ENCODE peak calls at places on chromosomes 11 and 22, in ten cellular contexts. K is astrocyte; H is SJSA1; J is CD8-positive, alpha-beta T cell; L is colonic mucosa; U is breast epithelium; Y is body of pancreas; Z is heart left ventricle; N is GM23248; E is thoracic aorta. F is an unnamed sample.
A peak's percentile ranks its signal among the peaks of the same experiment; 100 is the strongest.

GRCh38 chr11:8015753-8016239 is 28.7 kb downstream of the EIF3F start:
- DNase-seq in K (peak; percentile 72), H (no peak), J (no peak), L (peak; percentile 5), U (no peak), Y (no peak), Z (no peak), N (peak; percentile 76), E (no peak), F (no peak)

GRCh38 chr22:11627436-11627797 is 3900.6 kb upstream of the OR11H1 start:
- DNase-seq in K (no peak), H (no peak), J (no peak), L (no peak), U (no peak), Y (no peak), Z (peak; percentile 21), N (no peak), E (no peak), F (no peak)

GRCh38 chr11:212150-213100 is 4.9 kb downstream of the RIC8A start:
- DNase-seq in K (no peak), H (no peak), J (no peak), L (no peak), U (no peak), Y (no peak), Z (no peak), N (no peak), E (no peak), F (peak; percentile 55)

GRCh38 chr11:27294654-27295053 is 68.4 kb downstream of the CCDC34 start:
- DNase-seq in K (no peak), H (no peak), J (no peak), L (peak; percentile 47), U (no peak), Y (no peak), Z (no peak), N (no peak), E (no peak), F (no peak)

GRCh38 chr11:11977206-11977938 is 31.1 kb downstream of the DKK3 start:
- DNase-seq in K (peak; percentile 95), H (peak; percentile 91), J (no peak), L (no peak), U (peak; percentile 70), Y (peak; percentile 49), Z (peak; percentile 83), N (peak; percentile 94), E (peak; percentile 45), F (peak; percentile 93)

GRCh38 chr11:62171261-62171723 is 18.7 kb upstream of the SCGB1D1 start:
- DNase-seq in K (peak; percentile 36), H (peak; percentile 72), J (peak; percentile 75), L (peak; percentile 91), U (peak; percentile 76), Y (peak; percentile 90), Z (peak; percentile 85), N (peak; percentile 79), E (peak; percentile 25), F (peak; percentile 83)

GRCh38 chr22:31680764-31681624 is 19.0 kb upstream of the PISD start:
- DNase-seq in K (peak; percentile 84), H (peak; percentile 69), J (no peak), L (peak; percentile 59), U (no peak), Y (no peak), Z (no peak), N (peak; percentile 78), E (no peak), F (peak; percentile 55)

GRCh38 chr11:128476729-128477128 is 110.6 kb downstream of the ETS1 start:
- DNase-seq in K (peak; percentile 86), H (no peak), J (peak; percentile 89), L (no peak), U (peak; percentile 43), Y (peak; percentile 33), Z (no peak), N (no peak), E (no peak), F (no peak)

GRCh38 chr22:47192106-47192650 is 429.7 kb downstream of the TBC1D22A start:
- DNase-seq in K (no peak), H (no peak), J (no peak), L (peak; percentile 26), U (no peak), Y (peak; percentile 3), Z (no peak), N (no peak), E (no peak), F (peak; percentile 52)

GRCh38 chr22:37419916-37420655 is 7.2 kb downstream of the ELFN2 start:
- DNase-seq in K (peak; percentile 14), H (no peak), J (no peak), L (no peak), U (no peak), Y (no peak), Z (no peak), N (peak; percentile 41), E (no peak), F (no peak)

GRCh38 chr11:99893803-99894202 is 793.3 kb upstream of the ARHGAP42 start:
- DNase-seq in K (no peak), H (no peak), J (no peak), L (no peak), U (no peak), Y (peak; percentile 9), Z (no peak), N (no peak), E (no peak), F (no peak)

GRCh38 chr22:46094676-46095075 is 55.6 kb upstream of the PPARA start:
- DNase-seq in K (no peak), H (no peak), J (peak; percentile 13), L (no peak), U (no peak), Y (no peak), Z (no peak), N (no peak), E (no peak), F (no peak)
- H3K27ac ChIP-seq in K (no peak overlapping the region), H (no peak overlapping the region), J (no peak overlapping the region), L (no peak overlapping the region), U (peak overlapping the region; percentile 99), Y (peak overlapping the region; percentile 87), Z (peak overlapping the region; percentile 100), N (peak overlapping the region; percentile 99), E (peak overlapping the region; percentile 96), F (peak overlapping the region; percentile 98)

GRCh38 chr22:48856308-48856615 is 971.4 kb downstream of the BRD1 start:
- DNase-seq in K (no peak), H (peak; percentile 23), J (no peak), L (no peak), U (no peak), Y (no peak), Z (no peak), N (no peak), E (no peak), F (no peak)
- H3K9me3 ChIP-seq in K (peaks cover 12% of the 10 kb centered on the region), H (no peaks in the 10 kb centered on the region), J (no peaks in the 10 kb centered on the region), L (no peaks in the 10 kb centered on the region), U (no peaks in the 10 kb centered on the region), Y (no peaks in the 10 kb centered on the region), Z (no peaks in the 10 kb centered on the region), N (no peaks in the 10 kb centered on the region), E (no peaks in the 10 kb centered on the region), F (no peaks in the 10 kb centered on the region)

GRCh38 chr11:3164138-3164539 is 971 bp downstream of the OSBPL5 start:
- DNase-seq in K (no peak), H (no peak), J (no peak), L (no peak), U (no peak), Y (peak; percentile 7), Z (peak; percentile 28), N (peak; percentile 38), E (no peak), F (peak; percentile 71)
- H3K4me1 ChIP-seq in K (peaks cover 37% of the 10 kb centered on the region), H (peaks cover 44% of the 10 kb centered on the region), J (peaks cover 46% of the 10 kb centered on the region), L (peaks cover 16% of the 10 kb centered on the region), U (peaks cover 17% of the 10 kb centered on the region), Y (peaks cover 53% of the 10 kb centered on the region), Z (peaks cover 69% of the 10 kb centered on the region), N (peaks cover 32% of the 10 kb centered on the region), E (peaks cover 60% of the 10 kb centered on the region), F (peaks cover 64% of the 10 kb centered on the region)

GRCh38 chr11:111358038-111359001 is 20.8 kb downstream of the POU2AF1 start:
- DNase-seq in K (no peak), H (no peak), J (no peak), L (no peak), U (no peak), Y (no peak), Z (no peak), N (no peak), E (no peak), F (no peak)

GRCh38 chr11:111357150-111358037 is 21.7 kb downstream of the POU2AF1 start:
- DNase-seq in K (no peak), H (no peak), J (no peak), L (no peak), U (no peak), Y (no peak), Z (no peak), N (no peak), E (no peak), F (no peak)

GRCh38 chr11:111360150-111361043 is 18.7 kb downstream of the POU2AF1 start:
- DNase-seq in K (no peak), H (no peak), J (no peak), L (peak; percentile 89), U (no peak), Y (peak; percentile 94), Z (no peak), N (no peak), E (no peak), F (no peak)

GRCh38 chr11:111361082-111361801 is 17.8 kb downstream of the POU2AF1 start:
- DNase-seq in K (no peak), H (no peak), J (no peak), L (no peak), U (no peak), Y (no peak), Z (no peak), N (no peak), E (no peak), F (no peak)

DNA sequence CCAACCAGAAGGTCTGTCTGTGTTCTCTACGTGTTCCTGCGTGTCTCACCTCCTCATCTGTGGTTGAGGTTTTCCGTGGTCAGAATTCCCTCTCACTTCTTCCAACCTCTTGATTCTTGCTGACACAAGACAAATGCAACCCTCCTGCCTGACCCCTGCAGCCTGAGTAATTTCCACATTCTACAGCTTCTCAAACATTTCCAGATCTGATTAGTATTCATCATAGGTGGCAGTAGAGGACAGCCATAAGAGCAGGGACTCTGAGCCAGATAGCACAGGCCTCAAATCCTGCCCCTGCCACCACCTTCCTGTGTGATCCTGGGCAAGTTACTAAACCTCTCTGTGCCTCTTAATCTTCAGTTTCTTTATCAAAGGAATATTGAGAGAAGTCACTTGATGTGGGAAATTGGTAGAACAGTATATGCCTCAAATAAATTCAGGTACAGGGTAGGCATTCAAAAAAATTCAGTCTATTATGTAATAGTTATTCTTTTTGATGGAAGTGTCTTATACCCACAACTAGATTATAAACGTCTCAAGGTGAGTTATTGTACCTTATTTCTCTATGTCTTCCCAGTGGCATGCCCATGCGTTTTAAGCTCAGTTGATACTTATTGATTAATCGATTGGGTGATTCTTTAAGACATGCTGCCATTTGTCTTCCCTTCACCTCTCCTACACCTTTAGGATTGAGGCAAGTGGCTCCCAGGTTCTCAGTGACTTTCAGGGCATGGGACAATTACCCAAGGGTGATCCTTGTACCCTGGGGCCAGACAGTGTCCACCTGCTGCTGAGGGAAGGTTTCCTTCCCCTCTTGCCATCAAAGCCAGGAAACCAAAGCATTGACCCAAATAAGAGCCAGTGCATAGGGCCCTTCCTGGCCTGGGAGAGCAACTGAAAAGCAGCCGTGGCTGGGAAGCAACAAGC is 19.6 kb downstream of the POU2AF1 start:
- DNase-seq in K (no peak), H (no peak), J (no peak), L (no peak), U (no peak), Y (no peak), Z (no peak), N (no peak), E (no peak), F (no peak)
- H3K27ac ChIP-seq in K (no peak overlapping the region), H (no peak overlapping the region), J (no peak overlapping the region), L (peak overlapping the region; percentile 70), U (no peak overlapping the region), Y (peak overlapping the region; percentile 87), Z (no peak overlapping the region), N (no peak overlapping the region), E (no peak overlapping the region), F (no peak overlapping the region)